ENCODE peak calls at places on chromosomes 11 and 22, in nine cellular contexts. H is BJ, B is upper lobe of right lung, J is neural progenitor cell, R is bronchial epithelial cell, G is fibroblast of villous mesenchyme, Q is esophagus muscularis mucosa, L is coronary artery, C is AG09309. I is an unnamed sample.

GRCh38 chr11:68457214-68457897 is 3.2 kb upstream of the PPP6R3 start:
- DNase-seq in H (no peak), B (peak; percentile 13), J (no peak), R (no peak), G (no peak), Q (no peak), L (no peak), C (no peak), I (no peak)

GRCh38 chr11:111427471-111427912 is 48.4 kb upstream of the POU2AF1 start:
- DNase-seq in H (no peak), B (no peak), J (no peak), R (peak; percentile 39), G (peak; percentile 37), Q (no peak), L (no peak), C (no peak), I (no peak)

GRCh38 chr11:33801821-33802413 is 27.6 kb upstream of the FBXO3 start:
- DNase-seq in H (no peak), B (no peak), J (peak; percentile 47), R (no peak), G (no peak), Q (no peak), L (no peak), C (no peak), I (no peak)

GRCh38 chr11:121711900-121712424 is 259.2 kb upstream of the SORL1-AS1 start:
- DNase-seq in H (no peak), B (no peak), J (no peak), R (no peak), G (peak; percentile 45), Q (no peak), L (no peak), C (no peak), I (no peak)

GRCh38 chr22:26756675-26757293 is 99.4 kb downstream of the MIAT start:
- DNase-seq in H (no peak), B (peak; percentile 74), J (peak; percentile 84), R (peak; percentile 4), G (peak; percentile 16), Q (no peak), L (no peak), C (no peak), I (no peak)

GRCh38 chr11:73520358-73521061 is 77.4 kb downstream of the FAM168A start:
- DNase-seq in H (no peak), B (no peak), J (no peak), R (no peak), G (no peak), Q (no peak), L (no peak), C (no peak), I (no peak)

GRCh38 chr11:90134420-90135003 is at the start of gene NAALAD2:
- DNase-seq in H (no peak), B (peak; percentile 65), J (peak; percentile 86), R (no peak), G (peak; percentile 47), Q (no peak), L (no peak), C (no peak), I (no peak)

GRCh38 chr22:37569009-37569920 is 9.0 kb downstream of the CDC42EP1 start:
- DNase-seq in H (no peak), B (peak; percentile 87), J (no peak), R (peak; percentile 40), G (no peak), Q (no peak), L (no peak), C (no peak), I (no peak)

GRCh38 chr11:110829873-110830272 is 117.6 kb upstream of the ARHGAP20 start:
- DNase-seq in H (no peak), B (no peak), J (no peak), R (peak; percentile 34), G (no peak), Q (no peak), L (no peak), C (no peak), I (no peak)

GRCh38 chr11:86140334-86140733 is 71.5 kb upstream of the PICALM start:
- DNase-seq in H (no peak), B (no peak), J (no peak), R (no peak), G (no peak), Q (no peak), L (no peak), C (no peak), I (no peak)

GRCh38 chr11:130428271-130428670 is at the start of gene ADAMTS8:
- DNase-seq in H (no peak), B (peak; percentile 65), J (peak; percentile 69), R (no peak), G (no peak), Q (no peak), L (no peak), C (no peak), I (no peak)

GRCh38 chr11:107999759-108000455 is 8.8 kb upstream of the CUL5 start:
- DNase-seq in H (no peak), B (no peak), J (peak; percentile 85), R (peak; percentile 63), G (peak; percentile 59), Q (no peak), L (no peak), C (no peak), I (no peak)

GRCh38 chr22:45096256-45096907 is 67.3 kb upstream of the NUP50 start:
- DNase-seq in H (no peak), B (no peak), J (peak; percentile 80), R (peak; percentile 48), G (peak; percentile 66), Q (no peak), L (no peak), C (no peak), I (peak; percentile 12)

GRCh38 chr11:40241524-40242037 is 1217.9 kb downstream of the LRRC4C start:
- DNase-seq in H (no peak), B (no peak), J (no peak), R (no peak), G (no peak), Q (no peak), L (no peak), C (no peak), I (no peak)

GRCh38 chr11:8267831-8268529 is 4.3 kb upstream of the LMO1 start:
- DNase-seq in H (no peak), B (peak; percentile 63), J (peak; percentile 68), R (no peak), G (no peak), Q (no peak), L (no peak), C (no peak), I (no peak)

GRCh38 chr11:57776101-57776511 is 14.5 kb downstream of the CTNND1 start:
- DNase-seq in H (peak; percentile 52), B (no peak), J (peak; percentile 69), R (no peak), G (peak; percentile 40), Q (no peak), L (no peak), C (no peak), I (no peak)
- H3K4me3 ChIP-seq in H (no peak overlapping the region), B (peak overlapping the region; percentile 30), J (peak overlapping the region; percentile 34), R (no peak overlapping the region), G (no peak overlapping the region), Q (peak overlapping the region; percentile 10), L (peak overlapping the region; percentile 55), C (no peak overlapping the region), I (no peak overlapping the region)

GRCh38 chr22:22156716-22157499 is 87.7 kb upstream of the VPREB1 start:
- DNase-seq in H (no peak), B (no peak), J (peak; percentile 82), R (peak; percentile 67), G (peak; percentile 74), Q (no peak), L (no peak), C (peak; percentile 25), I (peak; percentile 38)
- TF ChIP-seq CTCF in H (peak; percentile 71), B (peak; percentile 68), J (peak; percentile 83), R (peak; percentile 85), G (peak; percentile 80), Q (peak; percentile 62), L (no peak), C (peak; percentile 69), I (peak; percentile 90)

DNA sequence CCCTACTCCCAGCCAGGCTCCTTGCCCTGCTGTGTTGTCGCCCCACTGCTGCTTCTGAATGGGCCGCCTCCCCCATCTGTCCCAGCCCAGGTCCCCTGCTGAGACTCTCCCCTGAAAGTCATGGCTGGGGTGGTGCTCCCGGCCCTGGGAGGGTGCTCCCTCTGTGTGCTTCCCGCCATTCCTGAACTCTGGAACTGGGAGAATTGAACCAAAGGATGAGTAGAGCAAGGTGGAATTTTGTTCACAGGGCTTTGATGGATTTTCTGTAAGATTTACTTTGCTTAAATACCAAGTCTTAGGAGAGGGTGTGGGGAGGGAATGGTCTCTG is 402 bp downstream of the APOBEC3G start:
- DNase-seq in H (no peak), B (no peak), J (no peak), R (no peak), G (no peak), Q (no peak), L (no peak), C (no peak), I (no peak)
- H3K4me3 ChIP-seq in H (peak overlapping the region; percentile 42), B (peak overlapping the region; percentile 58), J (no peak overlapping the region), R (peak overlapping the region; percentile 24), G (peak overlapping the region; percentile 71), Q (peak overlapping the region; percentile 54), L (peak overlapping the region; percentile 79), C (peak overlapping the region; percentile 45), I (peak overlapping the region; percentile 50)

GRCh38 chr22:48745842-48746788 is 1081.6 kb downstream of the BRD1 start:
- DNase-seq in H (no peak), B (no peak), J (no peak), R (no peak), G (no peak), Q (peak; percentile 80), L (peak; percentile 62), C (no peak), I (no peak)

GRCh38 chr22:48744283-48744641 is 1083.4 kb downstream of the BRD1 start:
- DNase-seq in H (no peak), B (peak; percentile 53), J (no peak), R (no peak), G (no peak), Q (no peak), L (peak; percentile 43), C (no peak), I (no peak)

GRCh38 chr22:48746789-48747425 is 1080.8 kb downstream of the BRD1 start:
- DNase-seq in H (no peak), B (no peak), J (no peak), R (no peak), G (no peak), Q (peak; percentile 75), L (peak; percentile 63), C (no peak), I (no peak)

GRCh38 chr22:48743601-48744282 is 1083.9 kb downstream of the BRD1 start:
- DNase-seq in H (no peak), B (no peak), J (no peak), R (no peak), G (no peak), Q (peak; percentile 85), L (peak; percentile 47), C (no peak), I (no peak)

DNA sequence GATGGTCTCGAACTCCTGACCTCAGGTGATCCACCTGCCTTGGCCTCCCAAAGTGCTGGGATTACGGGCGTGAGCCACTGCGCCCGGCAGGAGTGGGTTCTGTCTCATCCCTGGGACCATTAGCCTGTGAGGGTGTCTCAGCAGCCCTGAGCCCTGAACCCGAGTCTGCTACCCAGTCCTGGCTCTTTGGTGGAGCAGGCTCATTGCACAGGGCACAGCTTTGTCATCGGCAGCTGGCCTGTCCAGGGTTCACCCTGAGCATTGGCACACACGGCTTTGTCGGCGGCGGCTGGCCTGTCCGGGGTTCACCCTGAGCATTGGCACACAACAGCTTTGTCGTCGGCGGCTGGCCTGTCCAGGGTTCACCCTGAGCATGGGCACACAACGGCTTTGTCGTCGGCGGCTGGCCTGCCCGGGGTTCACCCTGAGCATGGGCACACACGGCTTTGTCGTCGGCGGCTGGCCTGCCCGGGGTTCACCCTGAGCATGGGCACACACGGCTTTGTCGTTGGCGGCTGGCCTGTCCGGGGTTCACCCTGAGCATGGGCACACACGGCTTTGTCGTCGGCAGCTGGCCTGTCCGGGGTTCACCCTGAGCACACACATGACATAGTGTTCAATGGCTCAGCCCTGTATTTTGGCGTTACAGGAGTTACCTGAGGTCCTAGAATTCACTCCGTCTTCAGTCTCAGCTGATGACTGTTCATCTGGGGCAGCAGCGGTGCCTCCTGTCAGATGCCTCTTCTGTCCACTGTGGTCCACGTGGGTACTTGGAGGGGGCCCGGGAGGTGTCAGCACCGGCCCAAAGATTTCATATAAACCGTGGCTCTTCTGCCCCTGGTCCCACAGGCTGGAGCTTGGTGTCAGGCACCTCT is 1082.5 kb downstream of the BRD1 start:
- DNase-seq in H (no peak), B (no peak), J (no peak), R (no peak), G (no peak), Q (peak; percentile 86), L (peak; percentile 45), C (no peak), I (no peak)
- TF ChIP-seq CTCF in H (no peak), B (no peak), J (no peak), R (no peak), G (no peak), Q (no peak), L (no peak), C (no peak), I (no peak)

I was measured in epithelial cell of proximal tubule.